ENCODE peak calls at places on chromosomes 3 and 15, in eight cellular contexts. S is cardiac fibroblast, F is H54, W is memory B cell, A is GM19239, N is mesothelial cell of epicardium, O is HS-27A, B is EL. V is an unnamed sample.

GRCh38 chr3:35224571-35225280 is 414.6 kb upstream of the ARPP21 start:
- DNase-seq in S (no peak), A (no peak), N (no peak), F (no peak), B (no peak), W (no peak), O (no peak), V (peak)

GRCh38 chr15:70094690-70095311 is 2.9 kb downstream of the TLE3 start:
- DNase-seq in F (no peak), W (no peak), S (peak), A (no peak), N (no peak), O (no peak), B (no peak), V (peak)

GRCh38 chr3:14374444-14374883 is 27.9 kb upstream of the SLC6A6 start:
- DNase-seq in A (no peak), N (no peak), O (no peak), S (no peak), W (no peak), F (no peak), B (no peak), V (no peak)

GRCh38 chr3:7382293-7383033 is 521.5 kb downstream of the GRM7 start:
- DNase-seq in B (no peak), A (no peak), W (no peak), S (peak), N (no peak), O (no peak), F (no peak), V (peak)

GRCh38 chr3:54358327-54358726 is 236.0 kb downstream of the CACNA2D3 start:
- DNase-seq in S (peak), W (no peak), A (no peak), N (no peak), O (no peak), B (no peak), F (no peak), V (no peak)

GRCh38 chr3:106176734-106177133 is 307.9 kb upstream of the CBLB start:
- DNase-seq in N (no peak), W (peak), O (no peak), A (no peak), B (no peak), F (no peak), S (peak), V (peak)

GRCh38 chr3:183824761-183825379 is 507 bp downstream of the MAP6D1 start:
- DNase-seq in N (no peak), B (peak), A (no peak), S (no peak), W (peak), O (no peak), F (no peak), V (no peak)

GRCh38 chr3:170226426-170226960 is 4.3 kb downstream of the PRKCI start:
- DNase-seq in B (no peak), N (no peak), F (no peak), O (no peak), W (no peak), S (peak), A (no peak), V (peak)

GRCh38 chr15:92801774-92802464 is 98.2 kb upstream of the CHD2 start:
- DNase-seq in A (no peak), F (no peak), B (peak), N (no peak), O (peak), S (peak), W (no peak), V (peak)

GRCh38 chr3:168123211-168124173 is 27.8 kb upstream of the GOLIM4 start:
- DNase-seq in N (no peak), F (no peak), B (no peak), A (no peak), W (no peak), S (peak), O (no peak), V (no peak)

GRCh38 chr3:134430950-134431445 is 54.8 kb downstream of the ANAPC13 start:
- DNase-seq in S (no peak), W (no peak), N (no peak), O (no peak), B (peak), F (no peak), A (no peak), V (peak)

GRCh38 chr15:70853855-70854668 is at the start of gene LARP6:
- DNase-seq in S (peak), N (peak), B (peak), O (no peak), A (no peak), W (peak), F (peak), V (no peak)

GRCh38 chr3:110318108-110318507 is 753.5 kb upstream of the NECTIN3 start:
- DNase-seq in S (peak), W (no peak), A (no peak), F (no peak), N (no peak), B (peak), O (no peak), V (peak)

GRCh38 chr15:49191892-49192291 is 21.8 kb downstream of the GALK2 start:
- DNase-seq in N (no peak), B (no peak), S (no peak), A (no peak), W (no peak), O (no peak), F (no peak), V (no peak)

GRCh38 chr15:60935130-60935529 is 294.0 kb downstream of the RORA start:
- DNase-seq in O (no peak), F (no peak), B (no peak), S (no peak), A (no peak), W (no peak), N (no peak), V (no peak)

GRCh38 chr3:46193436-46193835 is 14.7 kb downstream of the CCR1 start:
- DNase-seq in O (no peak), W (no peak), B (no peak), S (peak), A (no peak), N (no peak), F (no peak), V (peak)

GRCh38 chr15:58529041-58529440 is 97.2 kb downstream of the LIPC start:
- DNase-seq in O (no peak), B (no peak), S (no peak), F (no peak), N (no peak), W (no peak), A (no peak), V (no peak)

GRCh38 chr15:77846360-77846759 is 213.6 kb upstream of the LINGO1 start:
- DNase-seq in O (no peak), A (no peak), S (peak), W (no peak), F (no peak), N (no peak), B (no peak), V (peak)

GRCh38 chr15:60476713-60477112 is 2.2 kb downstream of the ICE2 start:
- DNase-seq in S (peak), A (no peak), B (peak), O (no peak), F (no peak), W (no peak), N (no peak), V (peak)

GRCh38 chr15:78598348-78598747 is 22.4 kb downstream of the CHRNA3 start:
- DNase-seq in N (no peak), F (no peak), S (no peak), B (no peak), O (no peak), W (no peak), A (no peak), V (no peak)

GRCh38 chr3:37443363-37444035 is 269.1 kb upstream of the LRRFIP2 start:
- DNase-seq in O (no peak), A (no peak), F (no peak), S (no peak), W (no peak), B (no peak), N (no peak), V (no peak)

GRCh38 chr3:84108442-84108971 is 850.3 kb upstream of the CADM2 start:
- DNase-seq in N (no peak), F (peak), O (peak), S (peak), B (no peak), A (no peak), W (no peak), V (peak)

GRCh38 chr3:156811092-156811862 is 14.9 kb upstream of the LEKR1 start:
- DNase-seq in A (no peak), O (no peak), F (no peak), N (no peak), B (peak), W (no peak), S (no peak), V (no peak)

GRCh38 chr3:190338717-190339116 is 16.5 kb upstream of the CLDN1 start:
- DNase-seq in O (peak), A (no peak), W (no peak), N (no peak), S (no peak), B (peak), F (no peak), V (peak)

GRCh38 chr3:195818301-195818700 is 6.6 kb upstream of the MUC4 start:
- DNase-seq in O (no peak), B (no peak), N (no peak), W (no peak), A (no peak), S (no peak), F (no peak), V (no peak)